ENCODE peak calls at places on chromosomes 13 and 19, in eight cellular contexts. One of them, this sample, is unnamed.

GRCh38 chr13:21616880-21617279 is 12.9 kb upstream of the MICU2 start:
- DNase-seq in fibroblast of mammary gland: no peak
- DNase-seq in skeletal muscle cell: no peak
- DNase-seq in dorsolateral prefrontal cortex: no peak
- DNase-seq in cardiac muscle cell: no peak
- DNase-seq in left ventricle myocardium inferior: no peak
- DNase-seq in neuronal stem cell: no peak
- DNase-seq in IMR-90: no peak
- DNase-seq in this sample: peak

GRCh38 chr19:15534957-15535864 is 26.9 kb downstream of the CYP4F22 start:
- DNase-seq in fibroblast of mammary gland: no peak
- DNase-seq in skeletal muscle cell: no peak
- DNase-seq in dorsolateral prefrontal cortex: no peak
- DNase-seq in cardiac muscle cell: no peak
- DNase-seq in left ventricle myocardium inferior: no peak
- DNase-seq in neuronal stem cell: no peak
- DNase-seq in IMR-90: no peak
- DNase-seq in this sample: no peak

GRCh38 chr13:105611424-105611823 is 924.0 kb downstream of the EFNB2 start:
- DNase-seq in fibroblast of mammary gland: peak
- DNase-seq in skeletal muscle cell: peak
- DNase-seq in dorsolateral prefrontal cortex: no peak
- DNase-seq in cardiac muscle cell: peak
- DNase-seq in left ventricle myocardium inferior: no peak
- DNase-seq in neuronal stem cell: no peak
- DNase-seq in IMR-90: peak
- DNase-seq in this sample: peak

GRCh38 chr13:99740261-99740979 is 231.1 kb downstream of the ZIC5 start:
- DNase-seq in fibroblast of mammary gland: peak
- DNase-seq in skeletal muscle cell: no peak
- DNase-seq in dorsolateral prefrontal cortex: no peak
- DNase-seq in cardiac muscle cell: no peak
- DNase-seq in left ventricle myocardium inferior: no peak
- DNase-seq in neuronal stem cell: no peak
- DNase-seq in IMR-90: no peak
- DNase-seq in this sample: no peak

GRCh38 chr13:113785051-113786010 is 26.3 kb downstream of the TMEM255B start:
- DNase-seq in fibroblast of mammary gland: peak
- DNase-seq in skeletal muscle cell: peak
- DNase-seq in dorsolateral prefrontal cortex: no peak
- DNase-seq in cardiac muscle cell: peak
- DNase-seq in left ventricle myocardium inferior: no peak
- DNase-seq in neuronal stem cell: no peak
- DNase-seq in IMR-90: peak
- DNase-seq in this sample: peak

GRCh38 chr13:74246398-74246975 is 112.3 kb upstream of the KLF12 start:
- DNase-seq in fibroblast of mammary gland: peak
- DNase-seq in skeletal muscle cell: no peak
- DNase-seq in dorsolateral prefrontal cortex: no peak
- DNase-seq in cardiac muscle cell: peak
- DNase-seq in left ventricle myocardium inferior: peak
- DNase-seq in neuronal stem cell: no peak
- DNase-seq in IMR-90: peak
- DNase-seq in this sample: no peak

GRCh38 chr19:42540071-42540553 is 11.8 kb upstream of the CEACAM1 start:
- DNase-seq in fibroblast of mammary gland: no peak
- DNase-seq in skeletal muscle cell: no peak
- DNase-seq in dorsolateral prefrontal cortex: no peak
- DNase-seq in cardiac muscle cell: peak
- DNase-seq in left ventricle myocardium inferior: no peak
- DNase-seq in neuronal stem cell: no peak
- DNase-seq in IMR-90: no peak
- DNase-seq in this sample: no peak

GRCh38 chr19:2329528-2329927 is 1.0 kb downstream of the SPPL2B start:
- DNase-seq in fibroblast of mammary gland: no peak
- DNase-seq in skeletal muscle cell: no peak
- DNase-seq in dorsolateral prefrontal cortex: no peak
- DNase-seq in cardiac muscle cell: no peak
- DNase-seq in left ventricle myocardium inferior: no peak
- DNase-seq in neuronal stem cell: peak
- DNase-seq in IMR-90: no peak
- DNase-seq in this sample: peak

GRCh38 chr13:100721885-100722512 is 47.4 kb upstream of the TMTC4 start:
- DNase-seq in fibroblast of mammary gland: peak
- DNase-seq in skeletal muscle cell: peak
- DNase-seq in dorsolateral prefrontal cortex: no peak
- DNase-seq in cardiac muscle cell: peak
- DNase-seq in left ventricle myocardium inferior: no peak
- DNase-seq in neuronal stem cell: peak
- DNase-seq in IMR-90: peak
- DNase-seq in this sample: peak

GRCh38 chr19:4633140-4633967 is 6.0 kb upstream of the TNFAIP8L1 start:
- DNase-seq in fibroblast of mammary gland: peak
- DNase-seq in skeletal muscle cell: peak
- DNase-seq in dorsolateral prefrontal cortex: no peak
- DNase-seq in cardiac muscle cell: peak
- DNase-seq in left ventricle myocardium inferior: peak
- DNase-seq in neuronal stem cell: no peak
- DNase-seq in IMR-90: peak
- DNase-seq in this sample: peak

GRCh38 chr13:28826368-28826767 is 6.2 kb downstream of the MTUS2 start:
- DNase-seq in fibroblast of mammary gland: no peak
- DNase-seq in skeletal muscle cell: no peak
- DNase-seq in dorsolateral prefrontal cortex: no peak
- DNase-seq in cardiac muscle cell: no peak
- DNase-seq in left ventricle myocardium inferior: no peak
- DNase-seq in neuronal stem cell: no peak
- DNase-seq in IMR-90: no peak
- DNase-seq in this sample: no peak

GRCh38 chr13:25911020-25911419 is 140.8 kb downstream of the SHISA2 start:
- DNase-seq in fibroblast of mammary gland: no peak
- DNase-seq in skeletal muscle cell: no peak
- DNase-seq in dorsolateral prefrontal cortex: no peak
- DNase-seq in cardiac muscle cell: no peak
- DNase-seq in left ventricle myocardium inferior: no peak
- DNase-seq in neuronal stem cell: peak
- DNase-seq in IMR-90: no peak
- DNase-seq in this sample: no peak

GRCh38 chr13:102443234-102443633 is 41.4 kb upstream of the FGF14 start:
- DNase-seq in fibroblast of mammary gland: no peak
- DNase-seq in skeletal muscle cell: no peak
- DNase-seq in dorsolateral prefrontal cortex: no peak
- DNase-seq in cardiac muscle cell: no peak
- DNase-seq in left ventricle myocardium inferior: no peak
- DNase-seq in neuronal stem cell: no peak
- DNase-seq in IMR-90: no peak
- DNase-seq in this sample: no peak

GRCh38 chr19:22882797-22883196 is 50.7 kb downstream of the ZNF723 start:
- DNase-seq in fibroblast of mammary gland: peak
- DNase-seq in skeletal muscle cell: no peak
- DNase-seq in dorsolateral prefrontal cortex: no peak
- DNase-seq in cardiac muscle cell: peak
- DNase-seq in left ventricle myocardium inferior: no peak
- DNase-seq in neuronal stem cell: no peak
- DNase-seq in IMR-90: peak
- DNase-seq in this sample: peak

GRCh38 chr13:87557788-87558187 is 113.4 kb upstream of the SLITRK5 start:
- DNase-seq in fibroblast of mammary gland: no peak
- DNase-seq in skeletal muscle cell: no peak
- DNase-seq in dorsolateral prefrontal cortex: no peak
- DNase-seq in cardiac muscle cell: no peak
- DNase-seq in left ventricle myocardium inferior: no peak
- DNase-seq in neuronal stem cell: no peak
- DNase-seq in IMR-90: no peak
- DNase-seq in this sample: no peak

GRCh38 chr13:108342369-108343289 is 73.1 kb downstream of the TNFSF13B start:
- DNase-seq in fibroblast of mammary gland: peak
- DNase-seq in skeletal muscle cell: peak
- DNase-seq in dorsolateral prefrontal cortex: no peak
- DNase-seq in cardiac muscle cell: peak
- DNase-seq in left ventricle myocardium inferior: no peak
- DNase-seq in neuronal stem cell: peak
- DNase-seq in IMR-90: peak
- DNase-seq in this sample: peak

GRCh38 chr19:44576843-44577565 is 36.4 kb upstream of the IGSF23 start:
- DNase-seq in fibroblast of mammary gland: peak
- DNase-seq in skeletal muscle cell: no peak
- DNase-seq in dorsolateral prefrontal cortex: no peak
- DNase-seq in cardiac muscle cell: no peak
- DNase-seq in left ventricle myocardium inferior: no peak
- DNase-seq in neuronal stem cell: no peak
- DNase-seq in IMR-90: peak
- DNase-seq in this sample: no peak

GRCh38 chr13:97288486-97288900 is 66.4 kb downstream of the MBNL2 start:
- DNase-seq in fibroblast of mammary gland: no peak
- DNase-seq in skeletal muscle cell: no peak
- DNase-seq in dorsolateral prefrontal cortex: no peak
- DNase-seq in cardiac muscle cell: no peak
- DNase-seq in left ventricle myocardium inferior: no peak
- DNase-seq in neuronal stem cell: no peak
- DNase-seq in IMR-90: no peak
- DNase-seq in this sample: no peak

GRCh38 chr19:33905937-33906577 is 109.4 kb downstream of the KCTD15 start:
- DNase-seq in fibroblast of mammary gland: no peak
- DNase-seq in skeletal muscle cell: no peak
- DNase-seq in dorsolateral prefrontal cortex: no peak
- DNase-seq in cardiac muscle cell: peak
- DNase-seq in left ventricle myocardium inferior: peak
- DNase-seq in neuronal stem cell: peak
- DNase-seq in IMR-90: no peak
- DNase-seq in this sample: peak

GRCh38 chr19:21028969-21029268 is 8.5 kb downstream of the ZNF430 start:
- DNase-seq in fibroblast of mammary gland: no peak
- DNase-seq in skeletal muscle cell: no peak
- DNase-seq in dorsolateral prefrontal cortex: no peak
- DNase-seq in cardiac muscle cell: no peak
- DNase-seq in left ventricle myocardium inferior: no peak
- DNase-seq in neuronal stem cell: no peak
- DNase-seq in IMR-90: no peak
- DNase-seq in this sample: no peak

GRCh38 chr13:44449999-44450821 is 76.6 kb downstream of the SERP2 start:
- DNase-seq in fibroblast of mammary gland: no peak
- DNase-seq in skeletal muscle cell: no peak
- DNase-seq in dorsolateral prefrontal cortex: no peak
- DNase-seq in cardiac muscle cell: no peak
- DNase-seq in left ventricle myocardium inferior: no peak
- DNase-seq in neuronal stem cell: no peak
- DNase-seq in IMR-90: no peak
- DNase-seq in this sample: no peak

GRCh38 chr13:30577381-30577780 is 40.3 kb upstream of the USPL1 start:
- DNase-seq in fibroblast of mammary gland: peak
- DNase-seq in skeletal muscle cell: peak
- DNase-seq in dorsolateral prefrontal cortex: no peak
- DNase-seq in cardiac muscle cell: peak
- DNase-seq in left ventricle myocardium inferior: no peak
- DNase-seq in neuronal stem cell: no peak
- DNase-seq in IMR-90: peak
- DNase-seq in this sample: peak

GRCh38 chr19:9885077-9885552 is 50.0 kb downstream of the PIN1 start:
- DNase-seq in fibroblast of mammary gland: peak
- DNase-seq in skeletal muscle cell: peak
- DNase-seq in dorsolateral prefrontal cortex: peak
- DNase-seq in cardiac muscle cell: peak
- DNase-seq in left ventricle myocardium inferior: peak
- DNase-seq in neuronal stem cell: no peak
- DNase-seq in IMR-90: peak
- DNase-seq in this sample: peak

GRCh38 chr19:54369082-54369691 is 4.5 kb upstream of the LAIR1 start:
- DNase-seq in fibroblast of mammary gland: no peak
- DNase-seq in skeletal muscle cell: no peak
- DNase-seq in dorsolateral prefrontal cortex: no peak
- DNase-seq in cardiac muscle cell: no peak
- DNase-seq in left ventricle myocardium inferior: no peak
- DNase-seq in neuronal stem cell: no peak
- DNase-seq in IMR-90: no peak
- DNase-seq in this sample: no peak

GRCh38 chr19:54364775-54365257 is at the start of gene LAIR1:
- DNase-seq in fibroblast of mammary gland: no peak
- DNase-seq in skeletal muscle cell: no peak
- DNase-seq in dorsolateral prefrontal cortex: no peak
- DNase-seq in cardiac muscle cell: peak
- DNase-seq in left ventricle myocardium inferior: no peak
- DNase-seq in neuronal stem cell: no peak
- DNase-seq in IMR-90: no peak
- DNase-seq in this sample: no peak

DNA sequence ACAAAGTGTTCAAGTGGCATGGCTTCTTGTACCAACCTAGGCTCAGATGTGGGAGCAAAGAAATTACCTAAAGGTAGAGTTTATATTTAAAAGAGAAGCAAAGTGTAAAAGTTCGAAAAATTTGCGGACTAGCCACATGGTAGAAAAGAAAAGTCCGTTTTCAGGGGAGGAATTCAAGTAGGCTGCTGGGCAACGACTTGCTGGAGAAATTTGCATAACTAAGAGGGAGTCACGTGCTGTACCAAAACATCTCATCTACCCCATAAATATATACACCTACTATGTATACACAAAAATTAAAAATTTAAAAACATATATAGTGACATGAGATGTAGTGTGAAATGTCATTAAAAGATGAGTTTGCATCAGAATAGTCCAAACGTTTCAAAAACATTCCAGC is 2.1 kb upstream of the LAIR1 start:
- DNase-seq in fibroblast of mammary gland: no peak
- DNase-seq in skeletal muscle cell: no peak
- DNase-seq in dorsolateral prefrontal cortex: no peak
- DNase-seq in cardiac muscle cell: no peak
- DNase-seq in left ventricle myocardium inferior: no peak
- DNase-seq in neuronal stem cell: no peak
- DNase-seq in IMR-90: no peak
- DNase-seq in this sample: no peak
- H3K4me3 ChIP-seq in fibroblast of mammary gland: no peak
- H3K4me3 ChIP-seq in skeletal muscle cell: no peak
- H3K4me3 ChIP-seq in dorsolateral prefrontal cortex: no peak
- H3K4me3 ChIP-seq in cardiac muscle cell: no peak
- H3K4me3 ChIP-seq in left ventricle myocardium inferior: no peak
- H3K4me3 ChIP-seq in neuronal stem cell: no peak
- H3K4me3 ChIP-seq in IMR-90: no peak
- H3K4me3 ChIP-seq in this sample: no peak

GRCh38 chr19:49128545-49129237 is 9.3 kb downstream of the PPFIA3 start:
- DNase-seq in fibroblast of mammary gland: no peak
- DNase-seq in skeletal muscle cell: no peak
- DNase-seq in dorsolateral prefrontal cortex: no peak
- DNase-seq in cardiac muscle cell: no peak
- DNase-seq in left ventricle myocardium inferior: no peak
- DNase-seq in neuronal stem cell: no peak
- DNase-seq in IMR-90: no peak
- DNase-seq in this sample: no peak
- H3K4me3 ChIP-seq in fibroblast of mammary gland: peak
- H3K4me3 ChIP-seq in skeletal muscle cell: peak
- H3K4me3 ChIP-seq in dorsolateral prefrontal cortex: peak
- H3K4me3 ChIP-seq in cardiac muscle cell: peak
- H3K4me3 ChIP-seq in left ventricle myocardium inferior: peak
- H3K4me3 ChIP-seq in neuronal stem cell: peak
- H3K4me3 ChIP-seq in IMR-90: no peak
- H3K4me3 ChIP-seq in this sample: no peak

GRCh38 chr13:80469841-80470378 is 129.0 kb upstream of the SPRY2 start:
- DNase-seq in fibroblast of mammary gland: peak
- DNase-seq in skeletal muscle cell: peak
- DNase-seq in dorsolateral prefrontal cortex: no peak
- DNase-seq in cardiac muscle cell: peak
- DNase-seq in left ventricle myocardium inferior: peak
- DNase-seq in neuronal stem cell: no peak
- DNase-seq in IMR-90: peak
- DNase-seq in this sample: peak
- H3K4me3 ChIP-seq in fibroblast of mammary gland: no peak
- H3K4me3 ChIP-seq in skeletal muscle cell: no peak
- H3K4me3 ChIP-seq in dorsolateral prefrontal cortex: no peak
- H3K4me3 ChIP-seq in cardiac muscle cell: no peak
- H3K4me3 ChIP-seq in left ventricle myocardium inferior: peak
- H3K4me3 ChIP-seq in neuronal stem cell: no peak
- H3K4me3 ChIP-seq in IMR-90: no peak
- H3K4me3 ChIP-seq in this sample: peak

GRCh38 chr19:11480927-11481776 is at the start of gene ELAVL3:
- DNase-seq in fibroblast of mammary gland: no peak
- DNase-seq in skeletal muscle cell: no peak
- DNase-seq in dorsolateral prefrontal cortex: peak
- DNase-seq in cardiac muscle cell: no peak
- DNase-seq in left ventricle myocardium inferior: no peak
- DNase-seq in neuronal stem cell: no peak
- DNase-seq in IMR-90: no peak
- DNase-seq in this sample: no peak
- H3K4me3 ChIP-seq in fibroblast of mammary gland: no peak
- H3K4me3 ChIP-seq in skeletal muscle cell: peak
- H3K4me3 ChIP-seq in dorsolateral prefrontal cortex: peak
- H3K4me3 ChIP-seq in cardiac muscle cell: no peak
- H3K4me3 ChIP-seq in left ventricle myocardium inferior: peak
- H3K4me3 ChIP-seq in neuronal stem cell: peak
- H3K4me3 ChIP-seq in IMR-90: no peak
- H3K4me3 ChIP-seq in this sample: no peak

This sample was measured in adipocyte.